ENCODE peak calls at places on chromosomes 12 and 14, in seven cellular contexts. One of them, this sample, is unnamed.

GRCh38 chr12:125110641-125111360 is 45.6 kb downstream of the AACS start:
- DNase-seq in HepG2: no peak
- DNase-seq in IMR-90: peak; percentile 74
- DNase-seq in H1: no peak
- DNase-seq in K562: no peak
- DNase-seq in SK-N-SH: no peak
- DNase-seq in GM12878: no peak
- DNase-seq in this sample: no peak

GRCh38 chr12:79782197-79782890 is 91.6 kb upstream of the PAWR start:
- DNase-seq in HepG2: no peak
- DNase-seq in IMR-90: peak; percentile 72
- DNase-seq in H1: no peak
- DNase-seq in K562: no peak
- DNase-seq in SK-N-SH: no peak
- DNase-seq in GM12878: no peak
- DNase-seq in this sample: no peak

GRCh38 chr12:65965358-65965757 is 141.1 kb downstream of the HMGA2 start:
- DNase-seq in HepG2: no peak
- DNase-seq in IMR-90: peak; percentile 93
- DNase-seq in H1: no peak
- DNase-seq in K562: no peak
- DNase-seq in SK-N-SH: no peak
- DNase-seq in GM12878: no peak
- DNase-seq in this sample: peak; percentile 51

GRCh38 chr14:75906680-75907280 is 75.0 kb downstream of the TGFB3 start:
- DNase-seq in HepG2: peak; percentile 36
- DNase-seq in IMR-90: peak; percentile 70
- DNase-seq in H1: no peak
- DNase-seq in K562: peak; percentile 50
- DNase-seq in SK-N-SH: peak; percentile 39
- DNase-seq in GM12878: no peak
- DNase-seq in this sample: peak; percentile 48

GRCh38 chr12:110821917-110822316 is 24.9 kb upstream of the CCDC63 start:
- DNase-seq in HepG2: no peak
- DNase-seq in IMR-90: no peak
- DNase-seq in H1: no peak
- DNase-seq in K562: no peak
- DNase-seq in SK-N-SH: no peak
- DNase-seq in GM12878: no peak
- DNase-seq in this sample: no peak

GRCh38 chr14:74038015-74038859 is 19.1 kb downstream of the BBOF1 start:
- DNase-seq in HepG2: peak; percentile 67
- DNase-seq in IMR-90: peak; percentile 64
- DNase-seq in H1: no peak
- DNase-seq in K562: peak; percentile 25
- DNase-seq in SK-N-SH: peak; percentile 53
- DNase-seq in GM12878: no peak
- DNase-seq in this sample: peak; percentile 62

GRCh38 chr12:56190695-56191155 is 1.4 kb upstream of the SMARCC2 start:
- DNase-seq in HepG2: no peak
- DNase-seq in IMR-90: no peak
- DNase-seq in H1: no peak
- DNase-seq in K562: no peak
- DNase-seq in SK-N-SH: no peak
- DNase-seq in GM12878: no peak
- DNase-seq in this sample: peak; percentile 33

GRCh38 chr14:43204816-43205215 is 1302.3 kb downstream of the FSCB start:
- DNase-seq in HepG2: no peak
- DNase-seq in IMR-90: no peak
- DNase-seq in H1: no peak
- DNase-seq in K562: no peak
- DNase-seq in SK-N-SH: no peak
- DNase-seq in GM12878: no peak
- DNase-seq in this sample: peak; percentile 4

GRCh38 chr12:104669057-104669770 is 212.5 kb downstream of the CHST11 start:
- DNase-seq in HepG2: no peak
- DNase-seq in IMR-90: no peak
- DNase-seq in H1: no peak
- DNase-seq in K562: no peak
- DNase-seq in SK-N-SH: peak; percentile 71
- DNase-seq in GM12878: no peak
- DNase-seq in this sample: no peak

GRCh38 chr14:73457050-73457934 is 1.1 kb downstream of the NUMB start:
- DNase-seq in HepG2: no peak
- DNase-seq in IMR-90: peak; percentile 33
- DNase-seq in H1: no peak
- DNase-seq in K562: peak; percentile 4
- DNase-seq in SK-N-SH: peak; percentile 41
- DNase-seq in GM12878: no peak
- DNase-seq in this sample: peak; percentile 47

GRCh38 chr12:91529829-91530228 is 347.2 kb upstream of the DCN start:
- DNase-seq in HepG2: no peak
- DNase-seq in IMR-90: no peak
- DNase-seq in H1: no peak
- DNase-seq in K562: no peak
- DNase-seq in SK-N-SH: no peak
- DNase-seq in GM12878: no peak
- DNase-seq in this sample: peak; percentile 3

GRCh38 chr12:117060927-117061300 is 38.3 kb downstream of the TESC start:
- DNase-seq in HepG2: no peak
- DNase-seq in IMR-90: no peak
- DNase-seq in H1: no peak
- DNase-seq in K562: no peak
- DNase-seq in SK-N-SH: no peak
- DNase-seq in GM12878: no peak
- DNase-seq in this sample: no peak

GRCh38 chr12:96194901-96195844 is 998 bp downstream of the ELK3 start:
- DNase-seq in HepG2: no peak
- DNase-seq in IMR-90: peak; percentile 91
- DNase-seq in H1: no peak
- DNase-seq in K562: peak; percentile 30
- DNase-seq in SK-N-SH: peak; percentile 77
- DNase-seq in GM12878: peak; percentile 80
- DNase-seq in this sample: peak; percentile 82

GRCh38 chr12:52202361-52203078 is 10.7 kb upstream of the KRT80 start:
- DNase-seq in HepG2: no peak
- DNase-seq in IMR-90: peak; percentile 16
- DNase-seq in H1: no peak
- DNase-seq in K562: no peak
- DNase-seq in SK-N-SH: no peak
- DNase-seq in GM12878: no peak
- DNase-seq in this sample: no peak

GRCh38 chr12:67517181-67517887 is 131.2 kb upstream of the DYRK2 start:
- DNase-seq in HepG2: no peak
- DNase-seq in IMR-90: no peak
- DNase-seq in H1: no peak
- DNase-seq in K562: no peak
- DNase-seq in SK-N-SH: no peak
- DNase-seq in GM12878: no peak
- DNase-seq in this sample: peak; percentile 38

GRCh38 chr12:46915082-46915481 is 89.3 kb upstream of the SLC38A4 start:
- DNase-seq in HepG2: no peak
- DNase-seq in IMR-90: peak; percentile 90
- DNase-seq in H1: no peak
- DNase-seq in K562: no peak
- DNase-seq in SK-N-SH: no peak
- DNase-seq in GM12878: no peak
- DNase-seq in this sample: no peak

GRCh38 chr12:65918057-65918456 is 93.8 kb downstream of the HMGA2 start:
- DNase-seq in HepG2: no peak
- DNase-seq in IMR-90: no peak
- DNase-seq in H1: no peak
- DNase-seq in K562: no peak
- DNase-seq in SK-N-SH: no peak
- DNase-seq in GM12878: no peak
- DNase-seq in this sample: no peak

GRCh38 chr12:7061596-7061995 is 1.1 kb downstream of the C1S start:
- DNase-seq in HepG2: peak; percentile 40
- DNase-seq in IMR-90: no peak
- DNase-seq in H1: no peak
- DNase-seq in K562: no peak
- DNase-seq in SK-N-SH: no peak
- DNase-seq in GM12878: no peak
- DNase-seq in this sample: no peak

GRCh38 chr12:123896786-123897185 is 75.8 kb downstream of the CCDC92 start:
- DNase-seq in HepG2: no peak
- DNase-seq in IMR-90: peak; percentile 20
- DNase-seq in H1: no peak
- DNase-seq in K562: no peak
- DNase-seq in SK-N-SH: no peak
- DNase-seq in GM12878: no peak
- DNase-seq in this sample: no peak

GRCh38 chr12:123899368-123899767 is 73.3 kb downstream of the CCDC92 start:
- DNase-seq in HepG2: no peak
- DNase-seq in IMR-90: no peak
- DNase-seq in H1: no peak
- DNase-seq in K562: no peak
- DNase-seq in SK-N-SH: no peak
- DNase-seq in GM12878: no peak
- DNase-seq in this sample: no peak

GRCh38 chr12:123895477-123895876 is 77.2 kb downstream of the CCDC92 start:
- DNase-seq in HepG2: peak; percentile 78
- DNase-seq in IMR-90: no peak
- DNase-seq in H1: no peak
- DNase-seq in K562: no peak
- DNase-seq in SK-N-SH: no peak
- DNase-seq in GM12878: no peak
- DNase-seq in this sample: no peak

GRCh38 chr12:123898673-123899072 is 74.0 kb downstream of the CCDC92 start:
- DNase-seq in HepG2: no peak
- DNase-seq in IMR-90: no peak
- DNase-seq in H1: no peak
- DNase-seq in K562: no peak
- DNase-seq in SK-N-SH: no peak
- DNase-seq in GM12878: no peak
- DNase-seq in this sample: no peak

DNA sequence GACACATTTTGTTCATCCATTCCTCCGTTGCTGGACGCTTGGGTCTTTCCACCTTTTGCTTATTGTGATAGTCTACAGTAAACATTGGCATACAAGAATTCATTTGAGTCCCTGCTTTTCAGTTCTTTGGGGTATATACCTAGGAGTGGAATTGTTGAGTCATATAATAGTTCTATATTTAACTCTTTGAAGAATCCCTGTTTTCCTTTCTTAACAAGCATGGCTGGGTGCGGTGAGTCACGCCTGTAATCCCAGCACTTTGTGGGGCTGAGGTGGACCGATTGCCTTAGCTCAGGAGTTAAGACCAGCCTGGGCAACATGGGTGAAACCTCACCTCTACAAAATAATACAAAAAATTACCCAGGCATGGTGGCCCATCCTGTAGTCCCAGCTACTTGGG is 75.4 kb downstream of the CCDC92 start:
- DNase-seq in HepG2: no peak
- DNase-seq in IMR-90: peak; percentile 72
- DNase-seq in H1: no peak
- DNase-seq in K562: no peak
- DNase-seq in SK-N-SH: no peak
- DNase-seq in GM12878: no peak
- DNase-seq in this sample: no peak
- TF ChIP-seq RFX5 in HepG2: no peak
- TF ChIP-seq RFX5 in IMR-90: no peak
- TF ChIP-seq RFX5 in H1: no peak
- TF ChIP-seq RFX5 in K562: no peak
- TF ChIP-seq RFX5 in SK-N-SH: no peak
- TF ChIP-seq RFX5 in GM12878: no peak
- TF ChIP-seq RFX5 in this sample: no peak

GRCh38 chr12:3820122-3820521 is 53.1 kb downstream of the PARP11 start:
- DNase-seq in HepG2: peak; percentile 24
- DNase-seq in IMR-90: peak; percentile 65
- DNase-seq in H1: no peak
- DNase-seq in K562: no peak
- DNase-seq in SK-N-SH: no peak
- DNase-seq in GM12878: no peak
- DNase-seq in this sample: peak; percentile 10
- TF ChIP-seq RFX5 in HepG2: no peak
- TF ChIP-seq RFX5 in IMR-90: peak; percentile 22
- TF ChIP-seq RFX5 in H1: no peak
- TF ChIP-seq RFX5 in K562: no peak
- TF ChIP-seq RFX5 in SK-N-SH: no peak
- TF ChIP-seq RFX5 in GM12878: no peak
- TF ChIP-seq RFX5 in this sample: no peak

DNA sequence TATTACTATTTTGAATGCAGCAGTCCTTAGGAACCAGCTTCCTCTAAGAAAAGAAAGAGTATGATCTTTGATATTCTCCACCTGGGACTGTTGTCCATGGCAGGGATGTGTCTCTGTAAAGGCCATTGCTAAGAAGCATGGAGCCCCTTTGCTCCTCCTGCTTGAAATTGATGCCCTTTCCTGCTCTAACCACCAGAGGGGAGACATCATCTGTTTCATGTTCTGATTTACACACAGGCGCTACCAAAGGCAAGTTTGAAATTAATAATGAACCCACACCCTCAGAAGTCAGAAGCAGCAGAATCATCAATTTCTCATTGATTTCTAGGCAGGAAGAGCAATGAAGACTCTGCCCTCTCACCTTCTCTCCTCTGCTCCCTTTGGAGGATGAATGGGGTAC is 253.8 kb downstream of the RMST start:
- DNase-seq in HepG2: peak; percentile 9
- DNase-seq in IMR-90: no peak
- DNase-seq in H1: peak; percentile 13
- DNase-seq in K562: no peak
- DNase-seq in SK-N-SH: peak; percentile 32
- DNase-seq in GM12878: no peak
- DNase-seq in this sample: peak; percentile 13
- TF ChIP-seq RFX5 in HepG2: no peak
- TF ChIP-seq RFX5 in IMR-90: no peak
- TF ChIP-seq RFX5 in H1: no peak
- TF ChIP-seq RFX5 in K562: no peak
- TF ChIP-seq RFX5 in SK-N-SH: no peak
- TF ChIP-seq RFX5 in GM12878: no peak
- TF ChIP-seq RFX5 in this sample: no peak

DNA sequence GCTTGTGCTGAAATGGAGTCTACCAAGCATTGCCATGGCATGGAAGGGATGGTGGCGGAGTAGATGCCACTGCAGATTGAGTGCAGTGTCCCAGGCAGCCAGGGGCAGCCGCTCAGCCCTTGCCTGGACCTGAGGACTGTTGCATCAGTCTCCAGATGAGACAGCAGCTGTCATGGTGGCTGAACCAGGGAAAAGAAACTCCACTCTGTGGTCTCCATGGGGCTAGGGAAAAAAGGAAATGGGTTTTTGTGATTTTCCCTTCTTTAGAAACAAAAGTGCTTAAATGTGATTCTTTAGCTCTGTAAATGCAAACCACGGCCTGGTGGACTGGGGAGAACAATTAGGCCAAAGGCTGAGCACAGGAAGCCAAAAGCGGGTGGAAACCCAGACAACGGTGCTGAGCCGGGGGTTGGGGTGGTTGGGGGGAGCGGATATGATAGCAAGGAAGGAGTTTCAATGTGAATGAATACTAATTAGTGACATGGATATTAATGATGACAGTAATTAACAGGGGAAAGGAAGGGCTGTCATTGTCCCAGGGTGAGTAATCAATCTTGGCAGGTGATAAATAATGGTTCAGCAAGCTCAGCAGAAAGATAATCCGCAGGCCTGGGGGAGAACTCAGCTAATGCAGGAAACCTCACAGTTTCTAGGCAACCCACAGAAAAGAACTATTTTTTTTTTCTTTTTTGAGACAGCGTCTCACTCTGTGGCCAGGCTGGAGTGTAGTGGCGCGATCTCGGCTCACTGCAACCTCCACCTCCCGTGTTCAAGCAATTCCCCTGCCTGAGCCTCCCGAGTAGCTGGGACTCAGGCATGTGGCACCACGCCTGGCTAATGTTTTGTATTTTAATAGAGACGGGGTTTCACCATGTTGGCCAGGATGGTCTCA is 442.6 kb downstream of the DPF3 start:
- DNase-seq in HepG2: no peak
- DNase-seq in IMR-90: no peak
- DNase-seq in H1: no peak
- DNase-seq in K562: no peak
- DNase-seq in SK-N-SH: no peak
- DNase-seq in GM12878: peak; percentile 84
- DNase-seq in this sample: no peak
- TF ChIP-seq RFX5 in HepG2: no peak
- TF ChIP-seq RFX5 in IMR-90: no peak
- TF ChIP-seq RFX5 in H1: no peak
- TF ChIP-seq RFX5 in K562: no peak
- TF ChIP-seq RFX5 in SK-N-SH: no peak
- TF ChIP-seq RFX5 in GM12878: no peak
- TF ChIP-seq RFX5 in this sample: no peak

This sample was measured in A549.